ENCODE peak calls at places on chromosomes 5 and 9, in five cellular contexts. One of them, this sample, is unnamed.

GRCh38 chr9:99433555-99433954 is 211.5 kb downstream of the SEC61B start:
- DNase-seq in H9: no peak
- DNase-seq in IMR-90: peak; percentile 89
- DNase-seq in neuronal stem cell: no peak
- DNase-seq in H1: peak; percentile 13
- DNase-seq in this sample: peak; percentile 88

GRCh38 chr5:81803812-81804211 is 52.9 kb upstream of the SSBP2 start:
- DNase-seq in H1: no peak
- DNase-seq in IMR-90: no peak
- DNase-seq in H9: no peak
- DNase-seq in neuronal stem cell: no peak
- DNase-seq in this sample: no peak

GRCh38 chr5:37871023-37871815 is 31.4 kb upstream of the GDNF start:
- DNase-seq in IMR-90: peak; percentile 89
- DNase-seq in neuronal stem cell: no peak
- DNase-seq in H1: no peak
- DNase-seq in H9: no peak
- DNase-seq in this sample: no peak

GRCh38 chr5:27316283-27316675 is 277.9 kb upstream of the CDH9 start:
- DNase-seq in neuronal stem cell: no peak
- DNase-seq in IMR-90: peak; percentile 86
- DNase-seq in H9: no peak
- DNase-seq in H1: no peak
- DNase-seq in this sample: peak; percentile 48

GRCh38 chr5:31598640-31599611 is 40.0 kb upstream of the PDZD2 start:
- DNase-seq in neuronal stem cell: no peak
- DNase-seq in H1: no peak
- DNase-seq in H9: no peak
- DNase-seq in IMR-90: no peak
- DNase-seq in this sample: no peak

GRCh38 chr5:140547508-140548299 is at the start of gene EIF4EBP3:
- DNase-seq in neuronal stem cell: peak; percentile 87
- DNase-seq in H9: peak; percentile 99
- DNase-seq in IMR-90: peak; percentile 95
- DNase-seq in H1: peak; percentile 91
- DNase-seq in this sample: peak; percentile 99

GRCh38 chr9:130878295-130878694 is 18.3 kb downstream of the QRFP start:
- DNase-seq in H9: no peak
- DNase-seq in IMR-90: no peak
- DNase-seq in H1: no peak
- DNase-seq in neuronal stem cell: no peak
- DNase-seq in this sample: no peak

GRCh38 chr5:110549301-110549700 is 177.2 kb downstream of the TMEM232 start:
- DNase-seq in neuronal stem cell: no peak
- DNase-seq in IMR-90: no peak
- DNase-seq in H1: no peak
- DNase-seq in H9: no peak
- DNase-seq in this sample: peak; percentile 14

GRCh38 chr5:58085800-58086199 is 374.1 kb downstream of the PLK2 start:
- DNase-seq in IMR-90: peak; percentile 63
- DNase-seq in H1: no peak
- DNase-seq in neuronal stem cell: no peak
- DNase-seq in H9: no peak
- DNase-seq in this sample: no peak

GRCh38 chr5:98128846-98129245 is 644.6 kb upstream of the RGMB start:
- DNase-seq in IMR-90: no peak
- DNase-seq in H9: no peak
- DNase-seq in H1: no peak
- DNase-seq in neuronal stem cell: no peak
- DNase-seq in this sample: no peak

GRCh38 chr5:83118471-83118870 is 41.1 kb downstream of the XRCC4 start:
- DNase-seq in neuronal stem cell: no peak
- DNase-seq in IMR-90: no peak
- DNase-seq in H9: no peak
- DNase-seq in H1: no peak
- DNase-seq in this sample: no peak

GRCh38 chr5:117318528-117318927 is 743.9 kb upstream of the SEMA6A start:
- DNase-seq in H1: peak; percentile 9
- DNase-seq in neuronal stem cell: no peak
- DNase-seq in IMR-90: no peak
- DNase-seq in H9: peak; percentile 58
- DNase-seq in this sample: peak; percentile 79

GRCh38 chr9:77980622-77981021 is 51.0 kb downstream of the GNAQ start:
- DNase-seq in H9: no peak
- DNase-seq in neuronal stem cell: no peak
- DNase-seq in H1: no peak
- DNase-seq in IMR-90: peak; percentile 81
- DNase-seq in this sample: no peak

GRCh38 chr5:139501376-139501775 is 18.8 kb upstream of the STING1 start:
- DNase-seq in H1: no peak
- DNase-seq in neuronal stem cell: no peak
- DNase-seq in IMR-90: no peak
- DNase-seq in H9: no peak
- DNase-seq in this sample: no peak

GRCh38 chr5:76341935-76342334 is 61.1 kb upstream of the IQGAP2 start:
- DNase-seq in IMR-90: no peak
- DNase-seq in H1: no peak
- DNase-seq in H9: no peak
- DNase-seq in neuronal stem cell: no peak
- DNase-seq in this sample: no peak

GRCh38 chr9:85041737-85042136 is 372.2 kb downstream of the NTRK2 start:
- DNase-seq in neuronal stem cell: no peak
- DNase-seq in H1: no peak
- DNase-seq in IMR-90: no peak
- DNase-seq in H9: no peak
- DNase-seq in this sample: no peak

GRCh38 chr9:85040806-85041575 is 371.5 kb downstream of the NTRK2 start:
- DNase-seq in neuronal stem cell: no peak
- DNase-seq in H9: no peak
- DNase-seq in H1: no peak
- DNase-seq in IMR-90: no peak
- DNase-seq in this sample: no peak

GRCh38 chr9:85045271-85045670 is 375.7 kb downstream of the NTRK2 start:
- DNase-seq in neuronal stem cell: no peak
- DNase-seq in H9: no peak
- DNase-seq in H1: no peak
- DNase-seq in IMR-90: no peak
- DNase-seq in this sample: no peak

GRCh38 chr9:85040141-85040540 is 370.6 kb downstream of the NTRK2 start:
- DNase-seq in IMR-90: no peak
- DNase-seq in H1: no peak
- DNase-seq in H9: no peak
- DNase-seq in neuronal stem cell: no peak
- DNase-seq in this sample: no peak

GRCh38 chr9:85043248-85043647 is 373.7 kb downstream of the NTRK2 start:
- DNase-seq in neuronal stem cell: no peak
- DNase-seq in H9: no peak
- DNase-seq in IMR-90: no peak
- DNase-seq in H1: no peak
- DNase-seq in this sample: no peak
- H3K18ac ChIP-seq in neuronal stem cell: no peak overlapping the region
- H3K18ac ChIP-seq in H9: no peak overlapping the region
- H3K18ac ChIP-seq in IMR-90: no peak overlapping the region
- H3K18ac ChIP-seq in H1: no peak overlapping the region
- H3K18ac ChIP-seq in this sample: no peak overlapping the region

GRCh38 chr5:170302729-170303501 is 5.3 kb upstream of the LCP2 start:
- DNase-seq in IMR-90: no peak
- DNase-seq in H9: peak; percentile 45
- DNase-seq in neuronal stem cell: no peak
- DNase-seq in H1: no peak
- DNase-seq in this sample: peak; percentile 46

GRCh38 chr5:170303564-170303963 is 6.0 kb upstream of the LCP2 start:
- DNase-seq in IMR-90: no peak
- DNase-seq in H1: no peak
- DNase-seq in H9: no peak
- DNase-seq in neuronal stem cell: no peak
- DNase-seq in this sample: no peak

GRCh38 chr5:170301901-170302728 is 4.5 kb upstream of the LCP2 start:
- DNase-seq in H1: no peak
- DNase-seq in neuronal stem cell: no peak
- DNase-seq in IMR-90: no peak
- DNase-seq in H9: no peak
- DNase-seq in this sample: no peak

GRCh38 chr5:170300361-170301013 is 2.9 kb upstream of the LCP2 start:
- DNase-seq in H1: no peak
- DNase-seq in neuronal stem cell: no peak
- DNase-seq in H9: no peak
- DNase-seq in IMR-90: no peak
- DNase-seq in this sample: no peak

DNA sequence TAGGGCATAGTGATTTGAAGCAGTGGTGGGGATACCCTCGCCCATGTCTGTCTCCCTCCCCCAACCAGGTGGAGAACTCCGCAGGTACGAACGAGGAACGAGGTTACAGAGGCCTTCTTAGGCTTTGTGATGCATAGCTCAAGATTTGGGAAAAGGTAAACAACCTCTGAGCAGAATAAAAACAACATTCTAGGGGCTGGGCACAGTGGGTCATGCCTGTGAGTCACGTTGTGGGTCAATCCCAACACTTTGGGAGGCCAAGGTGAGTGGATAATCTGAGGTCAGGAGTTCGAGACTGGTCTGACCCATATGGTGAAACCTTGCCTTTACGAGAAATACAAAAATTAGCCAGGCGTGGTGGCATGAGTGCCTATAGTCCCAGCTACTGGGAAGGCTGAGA is 3.6 kb upstream of the LCP2 start:
- DNase-seq in neuronal stem cell: no peak
- DNase-seq in IMR-90: no peak
- DNase-seq in H9: no peak
- DNase-seq in H1: no peak
- DNase-seq in this sample: no peak
- H3K9ac ChIP-seq in neuronal stem cell: no peak overlapping the region
- H3K9ac ChIP-seq in IMR-90: no peak overlapping the region
- H3K9ac ChIP-seq in H9: no peak overlapping the region
- H3K9ac ChIP-seq in H1: no peak overlapping the region
- H3K9ac ChIP-seq in this sample: no peak overlapping the region

DNA sequence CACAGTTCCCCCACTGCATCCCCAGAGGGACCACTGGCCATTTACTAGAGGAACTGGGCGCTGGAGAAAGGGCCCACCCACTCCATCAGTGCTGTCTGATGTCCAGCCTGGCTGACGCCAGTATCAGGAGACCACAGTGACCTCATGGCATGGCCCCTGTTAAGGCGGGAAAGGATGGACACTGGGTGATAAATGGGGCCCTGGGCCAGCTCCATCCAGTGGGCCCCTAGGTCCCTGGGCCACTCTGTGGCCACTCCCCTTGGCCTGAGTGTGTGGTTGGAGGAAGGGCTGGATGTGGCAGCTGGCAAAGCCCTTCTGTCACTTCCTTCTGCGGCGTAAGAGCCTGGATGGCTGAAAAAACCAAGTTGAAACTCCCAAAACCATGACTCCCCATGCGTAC is 44.9 kb upstream of the NOTCH1 start:
- DNase-seq in IMR-90: no peak
- DNase-seq in H1: no peak
- DNase-seq in neuronal stem cell: no peak
- DNase-seq in H9: no peak
- DNase-seq in this sample: no peak
- H3K18ac ChIP-seq in IMR-90: no peak overlapping the region
- H3K18ac ChIP-seq in H1: no peak overlapping the region
- H3K18ac ChIP-seq in neuronal stem cell: peak overlapping the region; percentile 86
- H3K18ac ChIP-seq in H9: no peak overlapping the region
- H3K18ac ChIP-seq in this sample: no peak overlapping the region

GRCh38 chr5:132465095-132465707 is 25.4 kb downstream of the IRF1 start:
- DNase-seq in H1: no peak
- DNase-seq in IMR-90: no peak
- DNase-seq in neuronal stem cell: no peak
- DNase-seq in H9: no peak
- DNase-seq in this sample: peak; percentile 46
- H3K9ac ChIP-seq in H1: no peak overlapping the region
- H3K9ac ChIP-seq in IMR-90: no peak overlapping the region
- H3K9ac ChIP-seq in neuronal stem cell: no peak overlapping the region
- H3K9ac ChIP-seq in H9: no peak overlapping the region
- H3K9ac ChIP-seq in this sample: peak overlapping the region; percentile 6

GRCh38 chr9:136644593-136645342 is 17.9 kb upstream of the EGFL7 start:
- DNase-seq in H1: no peak
- DNase-seq in neuronal stem cell: peak; percentile 51
- DNase-seq in IMR-90: peak; percentile 28
- DNase-seq in H9: peak; percentile 77
- DNase-seq in this sample: peak; percentile 58
- H3K18ac ChIP-seq in H1: no peak overlapping the region
- H3K18ac ChIP-seq in neuronal stem cell: peak overlapping the region; percentile 91
- H3K18ac ChIP-seq in IMR-90: no peak overlapping the region
- H3K18ac ChIP-seq in H9: no peak overlapping the region
- H3K18ac ChIP-seq in this sample: no peak overlapping the region

DNA sequence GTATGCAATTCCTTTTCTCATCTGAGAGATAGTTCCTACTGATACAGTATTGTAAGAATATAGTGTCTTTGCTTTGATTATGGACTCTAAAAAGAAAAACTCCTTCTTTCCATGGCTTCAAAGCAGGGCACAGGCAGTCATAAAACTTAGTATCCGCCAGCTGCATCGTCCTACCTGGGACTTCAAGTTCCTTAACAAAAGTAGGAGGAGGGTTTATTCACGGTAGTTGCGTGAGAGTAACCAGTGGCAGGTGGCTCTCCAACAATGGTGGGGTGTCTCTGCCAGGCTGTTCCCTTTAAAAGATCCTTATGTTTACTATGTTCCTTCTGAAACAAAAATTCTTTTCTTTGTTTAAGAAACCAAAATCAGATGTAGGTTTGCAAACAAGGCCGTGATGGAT is 173.5 kb upstream of the DMAC1 start:
- DNase-seq in IMR-90: no peak
- DNase-seq in H1: no peak
- DNase-seq in neuronal stem cell: no peak
- DNase-seq in H9: no peak
- DNase-seq in this sample: no peak
- H3K9ac ChIP-seq in IMR-90: no peak overlapping the region
- H3K9ac ChIP-seq in H1: no peak overlapping the region
- H3K9ac ChIP-seq in neuronal stem cell: no peak overlapping the region
- H3K9ac ChIP-seq in H9: no peak overlapping the region
- H3K9ac ChIP-seq in this sample: no peak overlapping the region

GRCh38 chr9:127858041-127858512 is 3.6 kb upstream of the ENG start:
- DNase-seq in neuronal stem cell: no peak
- DNase-seq in IMR-90: no peak
- DNase-seq in H1: no peak
- DNase-seq in H9: no peak
- DNase-seq in this sample: no peak
- H3K18ac ChIP-seq in neuronal stem cell: no peak overlapping the region
- H3K18ac ChIP-seq in IMR-90: no peak overlapping the region
- H3K18ac ChIP-seq in H1: no peak overlapping the region
- H3K18ac ChIP-seq in H9: no peak overlapping the region
- H3K18ac ChIP-seq in this sample: no peak overlapping the region

DNA sequence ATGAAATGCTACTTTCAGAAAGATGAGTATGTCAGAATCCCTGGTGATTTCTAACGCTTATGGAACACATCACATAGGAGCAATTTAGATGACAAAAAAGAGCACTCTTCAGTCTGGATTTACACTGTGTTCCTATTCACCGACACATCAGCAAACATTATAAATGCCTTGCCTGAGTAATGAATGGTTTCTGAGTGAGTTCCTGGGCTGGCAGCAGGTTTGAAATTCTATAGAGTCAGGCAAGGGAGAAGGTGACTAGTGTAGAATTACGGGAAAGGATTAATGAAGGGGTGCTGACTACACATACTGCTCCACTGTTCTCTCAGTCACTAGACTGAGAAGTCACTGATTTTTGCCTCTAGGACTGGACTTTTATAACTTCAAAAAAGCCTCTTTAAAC is 318.7 kb upstream of the ZNF608 start:
- DNase-seq in IMR-90: no peak
- DNase-seq in neuronal stem cell: no peak
- DNase-seq in H9: no peak
- DNase-seq in H1: no peak
- DNase-seq in this sample: no peak
- H3K9ac ChIP-seq in IMR-90: no peak overlapping the region
- H3K9ac ChIP-seq in neuronal stem cell: no peak overlapping the region
- H3K9ac ChIP-seq in H9: no peak overlapping the region
- H3K9ac ChIP-seq in H1: no peak overlapping the region
- H3K9ac ChIP-seq in this sample: no peak overlapping the region